ENCODE peak calls at places on chromosomes 3 and 15, in seven cellular contexts. P is Caki2; C is NCI-H2081; K is HS-5; A is body of pancreas; D is HFFc6; U is stimulated activated CD4-positive, alpha-beta T cell treated with anti-CD3 and anti-CD28 coated beads, Interleukin-1b, Interleukin-23, amount 100 ng/mL, for 48 hours. R is an unnamed sample.

GRCh38 chr3:94564247-94564646 is 501.4 kb downstream of the NSUN3 start:
- DNase-seq in P (no peak), C (no peak), U (no peak), A (no peak), D (no peak), K (no peak), R (no peak)

GRCh38 chr3:56795807-56796185 is 6.0 kb downstream of the ARHGEF3 start:
- DNase-seq in P (no peak), D (no peak), C (peak; percentile 88), K (no peak), A (no peak), U (no peak), R (no peak)

GRCh38 chr15:74201656-74202420 is 749 bp downstream of the STRA6 start:
- DNase-seq in K (no peak), D (no peak), A (no peak), U (no peak), P (peak; percentile 78), C (no peak), R (no peak)

GRCh38 chr15:40695469-40695910 is 516 bp downstream of the RAD51 start:
- DNase-seq in A (no peak), P (no peak), K (no peak), C (peak; percentile 35), D (peak; percentile 8), U (no peak), R (no peak)

GRCh38 chr15:101078669-101079323 is 159.6 kb downstream of the LRRK1 start:
- DNase-seq in P (no peak), U (no peak), K (no peak), C (no peak), A (no peak), D (no peak), R (no peak)

GRCh38 chr3:38628835-38629234 is 20.7 kb downstream of the SCN5A start:
- DNase-seq in U (no peak), K (no peak), C (no peak), P (no peak), A (no peak), D (no peak), R (no peak)

GRCh38 chr3:131948806-131949205 is 86.0 kb downstream of the CPNE4 start:
- DNase-seq in P (no peak), C (no peak), K (no peak), D (no peak), A (no peak), U (no peak), R (no peak)

GRCh38 chr15:56640127-56640526 is 93.2 kb downstream of the ZNF280D start:
- DNase-seq in A (no peak), D (no peak), C (no peak), U (no peak), P (no peak), K (no peak), R (no peak)

GRCh38 chr3:153045150-153045549 is 116.9 kb upstream of the RAP2B start:
- DNase-seq in K (no peak), A (no peak), D (no peak), P (no peak), U (no peak), C (no peak), R (no peak)

GRCh38 chr3:170741756-170742530 is 128.1 kb downstream of the RPL22L1 start:
- DNase-seq in D (no peak), C (no peak), A (no peak), U (no peak), P (no peak), K (no peak), R (no peak)

R was measured in heart left ventricle.